ENCODE peak calls at places on chromosomes 3 and 15, in nine cellular contexts. One of them, this sample, is unnamed. For H3K27me3, the result is how much of the 10 kb centered on the place peaks cover.

GRCh38 chr3:194277547-194278091 is 73.5 kb downstream of the CPN2 start:
- DNase-seq in lung: no peak
- DNase-seq in Panc1: no peak
- DNase-seq in heart left ventricle: peak
- DNase-seq in A673: no peak
- DNase-seq in sigmoid colon: peak
- DNase-seq in CD8-positive, alpha-beta T cell: no peak
- DNase-seq in cardiac muscle cell: peak
- DNase-seq in body of pancreas: no peak
- DNase-seq in this sample: no peak

GRCh38 chr15:74053941-74054529 is 28.3 kb downstream of the GOLGA6A start:
- DNase-seq in lung: peak
- DNase-seq in Panc1: no peak
- DNase-seq in heart left ventricle: peak
- DNase-seq in A673: peak
- DNase-seq in sigmoid colon: peak
- DNase-seq in CD8-positive, alpha-beta T cell: peak
- DNase-seq in cardiac muscle cell: peak
- DNase-seq in body of pancreas: peak
- DNase-seq in this sample: peak

GRCh38 chr3:57298041-57298440 is 5.6 kb upstream of the ASB14 start:
- DNase-seq in lung: no peak
- DNase-seq in Panc1: peak
- DNase-seq in heart left ventricle: no peak
- DNase-seq in A673: no peak
- DNase-seq in sigmoid colon: no peak
- DNase-seq in CD8-positive, alpha-beta T cell: no peak
- DNase-seq in cardiac muscle cell: no peak
- DNase-seq in body of pancreas: no peak
- DNase-seq in this sample: no peak

GRCh38 chr15:36156855-36157521 is 422.4 kb upstream of the CDIN1 start:
- DNase-seq in lung: no peak
- DNase-seq in Panc1: no peak
- DNase-seq in heart left ventricle: peak
- DNase-seq in A673: peak
- DNase-seq in sigmoid colon: peak
- DNase-seq in CD8-positive, alpha-beta T cell: no peak
- DNase-seq in cardiac muscle cell: peak
- DNase-seq in body of pancreas: no peak
- DNase-seq in this sample: no peak

GRCh38 chr3:184565421-184566211 is 4.0 kb downstream of the EPHB3 start:
- DNase-seq in lung: peak
- DNase-seq in Panc1: no peak
- DNase-seq in heart left ventricle: peak
- DNase-seq in A673: peak
- DNase-seq in sigmoid colon: no peak
- DNase-seq in CD8-positive, alpha-beta T cell: no peak
- DNase-seq in cardiac muscle cell: peak
- DNase-seq in body of pancreas: peak
- DNase-seq in this sample: peak

GRCh38 chr3:51670053-51670666 is 892 bp upstream of the TEX264 start:
- DNase-seq in lung: no peak
- DNase-seq in Panc1: no peak
- DNase-seq in heart left ventricle: no peak
- DNase-seq in A673: no peak
- DNase-seq in sigmoid colon: no peak
- DNase-seq in CD8-positive, alpha-beta T cell: no peak
- DNase-seq in cardiac muscle cell: no peak
- DNase-seq in body of pancreas: no peak
- DNase-seq in this sample: no peak

GRCh38 chr15:70258369-70259029 is 160.8 kb upstream of the TLE3 start:
- DNase-seq in lung: no peak
- DNase-seq in Panc1: no peak
- DNase-seq in heart left ventricle: peak
- DNase-seq in A673: no peak
- DNase-seq in sigmoid colon: no peak
- DNase-seq in CD8-positive, alpha-beta T cell: peak
- DNase-seq in cardiac muscle cell: peak
- DNase-seq in body of pancreas: peak
- DNase-seq in this sample: no peak

GRCh38 chr3:115139072-115139471 is 8.0 kb downstream of the ZBTB20 start:
- DNase-seq in lung: no peak
- DNase-seq in Panc1: no peak
- DNase-seq in heart left ventricle: no peak
- DNase-seq in A673: no peak
- DNase-seq in sigmoid colon: no peak
- DNase-seq in CD8-positive, alpha-beta T cell: no peak
- DNase-seq in cardiac muscle cell: no peak
- DNase-seq in body of pancreas: no peak
- DNase-seq in this sample: no peak

GRCh38 chr15:64905119-64905831 is 6.4 kb upstream of the ANKDD1A start:
- DNase-seq in lung: peak
- DNase-seq in Panc1: no peak
- DNase-seq in heart left ventricle: peak
- DNase-seq in A673: peak
- DNase-seq in sigmoid colon: peak
- DNase-seq in CD8-positive, alpha-beta T cell: peak
- DNase-seq in cardiac muscle cell: peak
- DNase-seq in body of pancreas: peak
- DNase-seq in this sample: no peak

GRCh38 chr15:79673416-79674123 is 223.2 kb downstream of the MTHFS start:
- DNase-seq in lung: no peak
- DNase-seq in Panc1: no peak
- DNase-seq in heart left ventricle: no peak
- DNase-seq in A673: peak
- DNase-seq in sigmoid colon: no peak
- DNase-seq in CD8-positive, alpha-beta T cell: no peak
- DNase-seq in cardiac muscle cell: peak
- DNase-seq in body of pancreas: no peak
- DNase-seq in this sample: no peak

GRCh38 chr15:59150185-59150584 is 45.2 kb downstream of the CCNB2 start:
- DNase-seq in lung: no peak
- DNase-seq in Panc1: no peak
- DNase-seq in heart left ventricle: no peak
- DNase-seq in A673: no peak
- DNase-seq in sigmoid colon: no peak
- DNase-seq in CD8-positive, alpha-beta T cell: no peak
- DNase-seq in cardiac muscle cell: no peak
- DNase-seq in body of pancreas: no peak
- DNase-seq in this sample: no peak

GRCh38 chr3:30698549-30698948 is 92.1 kb downstream of the TGFBR2 start:
- DNase-seq in lung: no peak
- DNase-seq in Panc1: no peak
- DNase-seq in heart left ventricle: no peak
- DNase-seq in A673: no peak
- DNase-seq in sigmoid colon: no peak
- DNase-seq in CD8-positive, alpha-beta T cell: no peak
- DNase-seq in cardiac muscle cell: no peak
- DNase-seq in body of pancreas: no peak
- DNase-seq in this sample: no peak

GRCh38 chr15:85708402-85708932 is 86.3 kb downstream of the KLHL25 start:
- DNase-seq in lung: no peak
- DNase-seq in Panc1: no peak
- DNase-seq in heart left ventricle: no peak
- DNase-seq in A673: no peak
- DNase-seq in sigmoid colon: no peak
- DNase-seq in CD8-positive, alpha-beta T cell: no peak
- DNase-seq in cardiac muscle cell: peak
- DNase-seq in body of pancreas: no peak
- DNase-seq in this sample: no peak

GRCh38 chr3:156174229-156174847 is 54.0 kb downstream of the KCNAB1 start:
- DNase-seq in lung: no peak
- DNase-seq in Panc1: no peak
- DNase-seq in heart left ventricle: no peak
- DNase-seq in A673: peak
- DNase-seq in sigmoid colon: no peak
- DNase-seq in CD8-positive, alpha-beta T cell: no peak
- DNase-seq in cardiac muscle cell: peak
- DNase-seq in body of pancreas: no peak
- DNase-seq in this sample: peak

GRCh38 chr3:127762077-127762786 is 60.1 kb downstream of the MGLL start:
- DNase-seq in lung: peak
- DNase-seq in Panc1: no peak
- DNase-seq in heart left ventricle: peak
- DNase-seq in A673: no peak
- DNase-seq in sigmoid colon: peak
- DNase-seq in CD8-positive, alpha-beta T cell: no peak
- DNase-seq in cardiac muscle cell: no peak
- DNase-seq in body of pancreas: no peak
- DNase-seq in this sample: no peak

GRCh38 chr3:50226888-50227389 is 9.1 kb upstream of the GNAI2 start:
- DNase-seq in lung: no peak
- DNase-seq in Panc1: no peak
- DNase-seq in heart left ventricle: no peak
- DNase-seq in A673: peak
- DNase-seq in sigmoid colon: peak
- DNase-seq in CD8-positive, alpha-beta T cell: peak
- DNase-seq in cardiac muscle cell: peak
- DNase-seq in body of pancreas: no peak
- DNase-seq in this sample: no peak

GRCh38 chr3:33848624-33849347 is 50.4 kb downstream of the PDCD6IP start:
- DNase-seq in lung: no peak
- DNase-seq in Panc1: no peak
- DNase-seq in heart left ventricle: no peak
- DNase-seq in A673: no peak
- DNase-seq in sigmoid colon: no peak
- DNase-seq in CD8-positive, alpha-beta T cell: peak
- DNase-seq in cardiac muscle cell: no peak
- DNase-seq in body of pancreas: no peak
- DNase-seq in this sample: no peak

GRCh38 chr15:36863551-36863950 is 236.8 kb downstream of the MEIS2 start:
- DNase-seq in lung: no peak
- DNase-seq in Panc1: no peak
- DNase-seq in heart left ventricle: no peak
- DNase-seq in A673: no peak
- DNase-seq in sigmoid colon: no peak
- DNase-seq in CD8-positive, alpha-beta T cell: no peak
- DNase-seq in cardiac muscle cell: peak
- DNase-seq in body of pancreas: no peak
- DNase-seq in this sample: no peak

GRCh38 chr3:134601539-134602439 is 49.0 kb downstream of the KY start:
- DNase-seq in lung: no peak
- DNase-seq in Panc1: no peak
- DNase-seq in heart left ventricle: peak
- DNase-seq in A673: no peak
- DNase-seq in sigmoid colon: no peak
- DNase-seq in CD8-positive, alpha-beta T cell: no peak
- DNase-seq in cardiac muscle cell: peak
- DNase-seq in body of pancreas: no peak
- DNase-seq in this sample: peak

GRCh38 chr15:38378162-38378560 is 75.8 kb upstream of the FAM98B start:
- DNase-seq in lung: peak
- DNase-seq in Panc1: no peak
- DNase-seq in heart left ventricle: peak
- DNase-seq in A673: peak
- DNase-seq in sigmoid colon: peak
- DNase-seq in CD8-positive, alpha-beta T cell: no peak
- DNase-seq in cardiac muscle cell: peak
- DNase-seq in body of pancreas: peak
- DNase-seq in this sample: no peak

GRCh38 chr3:78754066-78754743 is 1013.6 kb downstream of the ROBO1 start:
- DNase-seq in lung: no peak
- DNase-seq in Panc1: no peak
- DNase-seq in heart left ventricle: no peak
- DNase-seq in A673: no peak
- DNase-seq in sigmoid colon: no peak
- DNase-seq in CD8-positive, alpha-beta T cell: no peak
- DNase-seq in cardiac muscle cell: peak
- DNase-seq in body of pancreas: no peak
- DNase-seq in this sample: peak

GRCh38 chr3:27606537-27606936 is 115.6 kb downstream of the EOMES start:
- DNase-seq in lung: no peak
- DNase-seq in Panc1: no peak
- DNase-seq in heart left ventricle: no peak
- DNase-seq in A673: no peak
- DNase-seq in sigmoid colon: no peak
- DNase-seq in CD8-positive, alpha-beta T cell: no peak
- DNase-seq in cardiac muscle cell: no peak
- DNase-seq in body of pancreas: no peak
- DNase-seq in this sample: no peak

GRCh38 chr3:163776753-163777152 is 1301.5 kb downstream of the SI start:
- DNase-seq in lung: no peak
- DNase-seq in Panc1: no peak
- DNase-seq in heart left ventricle: no peak
- DNase-seq in A673: no peak
- DNase-seq in sigmoid colon: no peak
- DNase-seq in CD8-positive, alpha-beta T cell: no peak
- DNase-seq in cardiac muscle cell: no peak
- DNase-seq in body of pancreas: no peak
- DNase-seq in this sample: no peak

GRCh38 chr3:163779396-163780344 is 1298.6 kb downstream of the SI start:
- DNase-seq in lung: no peak
- DNase-seq in Panc1: no peak
- DNase-seq in heart left ventricle: no peak
- DNase-seq in A673: peak
- DNase-seq in sigmoid colon: no peak
- DNase-seq in CD8-positive, alpha-beta T cell: no peak
- DNase-seq in cardiac muscle cell: no peak
- DNase-seq in body of pancreas: no peak
- DNase-seq in this sample: no peak
- TF ChIP-seq CTCF in lung: no peak
- TF ChIP-seq CTCF in Panc1: peak
- TF ChIP-seq CTCF in heart left ventricle: no peak
- TF ChIP-seq CTCF in A673: peak
- TF ChIP-seq CTCF in sigmoid colon: no peak
- TF ChIP-seq CTCF in CD8-positive, alpha-beta T cell: no peak
- TF ChIP-seq CTCF in cardiac muscle cell: no peak
- TF ChIP-seq CTCF in body of pancreas: no peak
- TF ChIP-seq CTCF in this sample: no peak

GRCh38 chr3:45604596-45604995 is 10.0 kb downstream of the LIMD1 start:
- DNase-seq in lung: no peak
- DNase-seq in Panc1: no peak
- DNase-seq in heart left ventricle: no peak
- DNase-seq in A673: no peak
- DNase-seq in sigmoid colon: no peak
- DNase-seq in CD8-positive, alpha-beta T cell: no peak
- DNase-seq in cardiac muscle cell: no peak
- DNase-seq in body of pancreas: no peak
- DNase-seq in this sample: no peak
- H3K27ac ChIP-seq in lung: peak
- H3K27ac ChIP-seq in Panc1: no peak
- H3K27ac ChIP-seq in heart left ventricle: peak
- H3K27ac ChIP-seq in A673: no peak
- H3K27ac ChIP-seq in sigmoid colon: no peak
- H3K27ac ChIP-seq in CD8-positive, alpha-beta T cell: no peak
- H3K27ac ChIP-seq in cardiac muscle cell: no peak
- H3K27ac ChIP-seq in body of pancreas: no peak
- H3K27ac ChIP-seq in this sample: no peak

GRCh38 chr3:12286504-12286903 is 2.4 kb upstream of the PPARG start:
- DNase-seq in lung: no peak
- DNase-seq in Panc1: no peak
- DNase-seq in heart left ventricle: no peak
- DNase-seq in A673: no peak
- DNase-seq in sigmoid colon: no peak
- DNase-seq in CD8-positive, alpha-beta T cell: no peak
- DNase-seq in cardiac muscle cell: no peak
- DNase-seq in body of pancreas: no peak
- DNase-seq in this sample: no peak
- H3K27me3 ChIP-seq in lung: under half
- H3K27me3 ChIP-seq in Panc1: under half
- H3K27me3 ChIP-seq in heart left ventricle: under half
- H3K27me3 ChIP-seq in A673: half or more
- H3K27me3 ChIP-seq in sigmoid colon: under half
- H3K27me3 ChIP-seq in CD8-positive, alpha-beta T cell: under half
- H3K27me3 ChIP-seq in cardiac muscle cell: half or more
- H3K27me3 ChIP-seq in body of pancreas: under half
- H3K27me3 ChIP-seq in this sample: under half

GRCh38 chr3:137035631-137036030 is 77.8 kb downstream of the IL20RB start:
- DNase-seq in lung: no peak
- DNase-seq in Panc1: no peak
- DNase-seq in heart left ventricle: no peak
- DNase-seq in A673: peak
- DNase-seq in sigmoid colon: no peak
- DNase-seq in CD8-positive, alpha-beta T cell: no peak
- DNase-seq in cardiac muscle cell: peak
- DNase-seq in body of pancreas: no peak
- DNase-seq in this sample: no peak
- TF ChIP-seq CTCF in lung: no peak
- TF ChIP-seq CTCF in Panc1: peak
- TF ChIP-seq CTCF in heart left ventricle: peak
- TF ChIP-seq CTCF in A673: peak
- TF ChIP-seq CTCF in sigmoid colon: no peak
- TF ChIP-seq CTCF in CD8-positive, alpha-beta T cell: no peak
- TF ChIP-seq CTCF in cardiac muscle cell: peak
- TF ChIP-seq CTCF in body of pancreas: no peak
- TF ChIP-seq CTCF in this sample: peak

This sample was measured in AG04450.